ENCODE peak calls at places on chromosomes 3 and 15, in five cellular contexts. Q, K, Z, C and F are unnamed samples.

GRCh38 chr15:57445872-57446271 is 69.6 kb downstream of the CGNL1 start:
- DNase-seq in Q (peak), C (peak), Z (no peak), K (no peak), F (no peak)

GRCh38 chr3:183218826-183219225 is 34.2 kb upstream of the B3GNT5 start:
- DNase-seq in Q (no peak), C (no peak), K (no peak), Z (no peak), F (no peak)

GRCh38 chr3:155701882-155702465 is 42.9 kb downstream of the PLCH1 start:
- DNase-seq in C (peak), Z (peak), Q (peak), K (no peak), F (peak)

GRCh38 chr15:97126556-97127233 is 796.2 kb downstream of the NR2F2 start:
- DNase-seq in C (no peak), K (no peak), Z (no peak), Q (no peak), F (no peak)

GRCh38 chr3:12423918-12424634 is 60.2 kb upstream of the TSEN2 start:
- DNase-seq in K (no peak), Q (peak), C (peak), Z (peak), F (no peak)

GRCh38 chr15:78148392-78149067 is 632 bp upstream of the IDH3A start:
- DNase-seq in K (no peak), Z (no peak), C (no peak), Q (no peak), F (no peak)

GRCh38 chr3:181735921-181736320 is 24.2 kb downstream of the SOX2 start:
- DNase-seq in Q (no peak), K (no peak), Z (no peak), C (no peak), F (no peak)

GRCh38 chr15:91561371-91562100 is 292.0 kb upstream of the SLCO3A1 start:
- DNase-seq in K (no peak), Q (peak), C (peak), Z (peak), F (peak)

GRCh38 chr3:20225769-20226168 is 39.8 kb upstream of the SGO1 start:
- DNase-seq in Q (peak), Z (peak), C (peak), K (no peak), F (peak)

GRCh38 chr3:3726549-3726948 is 72.7 kb upstream of the LRRN1 start:
- DNase-seq in Z (no peak), K (no peak), Q (no peak), C (no peak), F (no peak)

GRCh38 chr15:57387644-57388076 is 11.4 kb downstream of the CGNL1 start:
- DNase-seq in K (no peak), Z (no peak), Q (no peak), C (no peak), F (no peak)

GRCh38 chr3:5389057-5389456 is 201.6 kb downstream of the EDEM1 start:
- DNase-seq in C (no peak), Q (no peak), Z (no peak), K (no peak), F (no peak)

GRCh38 chr3:154125378-154126030 is 4.3 kb downstream of the ARHGEF26 start:
- DNase-seq in K (no peak), Q (no peak), C (no peak), Z (no peak), F (no peak)

GRCh38 chr15:38149315-38149714 is 103.3 kb upstream of the SPRED1 start:
- DNase-seq in Z (peak), C (no peak), K (no peak), Q (peak), F (no peak)

GRCh38 chr3:52428151-52429005 is 16.5 kb downstream of the SEMA3G start:
- DNase-seq in Z (peak), Q (peak), K (no peak), C (peak), F (peak)

GRCh38 chr3:52210550-52211046 is 12.6 kb downstream of the ALAS1 start:
- DNase-seq in Z (peak), Q (no peak), C (no peak), K (no peak), F (no peak)

GRCh38 chr15:45333550-45333949 is 44.8 kb downstream of the GATM start:
- DNase-seq in Q (peak), C (peak), K (no peak), Z (peak), F (peak)

GRCh38 chr3:23991236-23992050 is 46.4 kb downstream of the NR1D2 start:
- DNase-seq in Z (no peak), K (no peak), C (no peak), Q (peak), F (no peak)

GRCh38 chr3:8341853-8342252 is 159.8 kb upstream of the LMCD1 start:
- DNase-seq in Q (no peak), K (no peak), Z (no peak), C (no peak), F (no peak)

GRCh38 chr3:8338424-8338823 is 163.2 kb upstream of the LMCD1 start:
- DNase-seq in K (no peak), C (no peak), Z (no peak), Q (no peak), F (no peak)

GRCh38 chr3:8336456-8336855 is 165.2 kb upstream of the LMCD1 start:
- DNase-seq in C (no peak), Q (no peak), Z (no peak), K (no peak), F (no peak)
- TF ChIP-seq CTCF in C (peak), Q (peak), Z (peak), K (no peak), F (peak)

DNA sequence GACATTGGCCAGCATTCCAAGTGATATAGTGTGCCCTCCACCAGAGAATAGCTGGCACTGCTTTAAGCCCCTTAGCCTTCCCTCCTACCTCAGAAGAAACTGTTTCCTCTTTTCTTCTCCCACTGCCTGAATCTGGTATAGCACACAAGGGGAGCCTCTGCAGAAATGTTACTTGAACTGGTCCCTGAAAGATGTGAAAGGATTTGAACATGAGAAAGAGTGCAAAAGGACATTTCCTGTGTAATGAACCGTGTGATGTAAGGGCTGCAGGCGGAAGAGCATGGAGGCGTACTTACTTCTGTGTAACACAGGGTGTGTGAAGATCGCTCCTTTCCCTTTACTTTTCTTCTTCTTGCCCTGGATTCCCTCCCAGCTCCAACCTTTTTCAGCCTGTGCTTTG is 8.3 kb downstream of the TMOD3 start:
- DNase-seq in K (no peak), Q (peak), Z (no peak), C (peak), F (no peak)
- H3K4me3 ChIP-seq in K (no peak), Q (no peak), Z (no peak), C (no peak), F (no peak)

DNA sequence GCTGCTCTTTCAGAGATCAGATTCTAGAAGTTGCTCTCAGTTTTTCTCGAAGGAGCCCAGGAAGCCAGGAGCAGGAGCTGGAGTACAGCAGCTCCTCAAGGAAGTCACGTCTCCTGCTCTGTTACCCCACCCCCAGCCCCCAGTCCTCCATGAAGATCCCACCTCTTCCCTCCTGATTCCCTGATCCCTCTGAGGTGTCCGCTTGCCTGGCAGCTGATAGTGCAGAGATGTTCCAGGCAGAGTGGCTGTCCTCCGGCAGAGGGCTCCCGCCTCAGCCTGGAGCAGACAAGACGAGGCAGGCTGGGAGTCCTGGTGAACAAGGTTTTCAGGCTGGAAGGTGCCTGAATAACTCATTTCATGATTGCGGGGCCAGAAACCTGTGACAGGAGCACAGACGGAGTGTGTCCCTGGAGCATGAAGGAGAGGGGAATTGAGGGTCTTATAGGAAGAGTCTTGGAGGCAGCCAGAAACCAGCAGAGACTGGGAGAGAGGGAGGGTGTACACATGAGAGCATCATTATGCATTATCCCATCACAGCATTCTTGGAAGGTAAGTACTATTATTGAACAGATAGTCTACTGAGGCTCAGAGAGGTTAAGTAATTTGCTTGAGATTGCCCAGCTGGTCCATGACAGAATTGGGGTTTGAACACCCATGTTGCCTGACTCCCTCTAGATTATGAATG is 1.2 kb downstream of the HRH1 start:
- DNase-seq in Z (peak), Q (peak), C (peak), K (no peak), F (peak)
- TF ChIP-seq CTCF in Z (peak), Q (peak), C (peak), K (no peak), F (peak)

GRCh38 chr3:98679986-98680385 is 83.2 kb upstream of the ST3GAL6 start:
- DNase-seq in Q (no peak), K (no peak), Z (no peak), C (no peak), F (no peak)
- H3K4me3 ChIP-seq in Q (no peak), K (no peak), Z (no peak), C (no peak), F (no peak)

GRCh38 chr3:158953131-158953530 is 151.3 kb downstream of the MFSD1 start:
- DNase-seq in Z (no peak), K (no peak), C (no peak), Q (no peak), F (no peak)
- TF ChIP-seq CTCF in Z (no peak), K (no peak), C (no peak), Q (no peak), F (no peak)